ENCODE peak calls at places on chromosomes 1 and 21, in five cellular contexts. J is transverse colon, M is tibial artery, Z is HL-60, I is substantia nigra. P is an unnamed sample.

GRCh38 chr21:35428489-35428888 is 379.4 kb upstream of the RUNX1 start:
- DNase-seq in J (no peak), M (peak; percentile 39), Z (peak; percentile 4), I (no peak), P (no peak)

GRCh38 chr1:24999906-25000305 is 69.8 kb upstream of the RUNX3 start:
- DNase-seq in J (no peak), M (no peak), Z (no peak), I (no peak), P (no peak)

GRCh38 chr1:37755290-37755689 is 9.6 kb downstream of the EPHA10 start:
- DNase-seq in J (no peak), M (no peak), Z (no peak), I (no peak), P (no peak)

GRCh38 chr1:244054247-244054923 is 3.3 kb downstream of the ZBTB18 start:
- DNase-seq in J (no peak), M (no peak), Z (no peak), I (peak; percentile 21), P (no peak)

GRCh38 chr21:39674794-39675193 is 62.1 kb downstream of the B3GALT5 start:
- DNase-seq in J (peak; percentile 41), M (no peak), Z (no peak), I (no peak), P (no peak)

GRCh38 chr1:11279630-11280029 is 6.6 kb downstream of the UBIAD1 start:
- DNase-seq in J (no peak), M (no peak), Z (no peak), I (no peak), P (no peak)

GRCh38 chr1:168301664-168302320 is 21.1 kb downstream of the TBX19 start:
- DNase-seq in J (no peak), M (no peak), Z (no peak), I (no peak), P (no peak)

GRCh38 chr1:212618466-212619210 is 10.1 kb downstream of the ATF3 start:
- DNase-seq in J (no peak), M (no peak), Z (no peak), I (no peak), P (no peak)

GRCh38 chr1:45437323-45437722 is 53.6 kb downstream of the TESK2 start:
- DNase-seq in J (no peak), M (no peak), Z (no peak), I (no peak), P (no peak)

GRCh38 chr1:17094664-17095063 is 24.6 kb downstream of the PADI2 start:
- DNase-seq in J (no peak), M (no peak), Z (no peak), I (no peak), P (no peak)

GRCh38 chr1:231919269-231919886 is 292.8 kb downstream of the DISC1 start:
- DNase-seq in J (no peak), M (no peak), Z (no peak), I (no peak), P (no peak)

GRCh38 chr1:162144853-162145252 is 75.4 kb downstream of the NOS1AP start:
- DNase-seq in J (no peak), M (no peak), Z (no peak), I (no peak), P (no peak)

GRCh38 chr1:10105484-10105883 is 72.7 kb downstream of the UBE4B start:
- DNase-seq in J (peak; percentile 64), M (no peak), Z (no peak), I (peak; percentile 17), P (no peak)

GRCh38 chr1:162676087-162676486 is 43.8 kb downstream of the DDR2 start:
- DNase-seq in J (no peak), M (peak; percentile 62), Z (no peak), I (no peak), P (no peak)

DNA sequence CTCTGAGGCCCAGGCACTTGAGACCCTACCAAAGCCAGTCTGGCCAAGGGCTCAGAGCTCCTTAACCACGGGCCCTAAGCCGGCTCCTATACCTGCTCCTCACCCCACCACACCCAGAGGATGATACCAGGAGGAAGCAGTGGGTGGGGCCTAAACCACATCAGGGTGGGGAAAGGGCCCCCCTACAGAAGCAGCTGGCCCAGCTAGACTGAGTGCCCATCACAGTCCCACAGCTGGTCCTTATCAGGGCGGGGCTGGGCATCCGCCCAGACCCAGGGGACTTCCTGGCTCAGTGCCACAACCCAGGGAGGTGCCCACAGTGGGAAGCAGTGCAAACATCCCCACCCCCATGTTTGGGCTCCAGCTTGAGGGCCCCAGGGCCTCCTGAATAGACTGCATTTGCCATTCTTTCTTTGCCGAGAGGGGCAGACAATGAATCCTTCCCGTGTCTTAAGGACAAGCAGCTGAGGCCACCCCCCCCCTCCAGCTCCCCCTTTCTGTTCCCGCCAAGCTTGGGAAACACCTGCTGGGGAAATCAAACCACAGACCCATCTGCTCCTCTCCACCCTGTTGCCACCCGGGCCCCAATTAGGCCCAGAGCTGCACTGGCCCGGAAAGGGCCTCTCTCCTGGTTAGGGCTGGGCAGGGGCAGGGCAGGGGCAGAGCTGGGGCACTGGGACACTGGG is 6.2 kb downstream of the E2F2 start:
- DNase-seq in J (peak; percentile 92), M (no peak), Z (peak; percentile 91), I (no peak), P (no peak)
- H3K27ac ChIP-seq in J (peak overlapping the region; percentile 87), M (no peak overlapping the region), Z (peak overlapping the region; percentile 65), I (no peak overlapping the region), P (no peak overlapping the region)

DNA sequence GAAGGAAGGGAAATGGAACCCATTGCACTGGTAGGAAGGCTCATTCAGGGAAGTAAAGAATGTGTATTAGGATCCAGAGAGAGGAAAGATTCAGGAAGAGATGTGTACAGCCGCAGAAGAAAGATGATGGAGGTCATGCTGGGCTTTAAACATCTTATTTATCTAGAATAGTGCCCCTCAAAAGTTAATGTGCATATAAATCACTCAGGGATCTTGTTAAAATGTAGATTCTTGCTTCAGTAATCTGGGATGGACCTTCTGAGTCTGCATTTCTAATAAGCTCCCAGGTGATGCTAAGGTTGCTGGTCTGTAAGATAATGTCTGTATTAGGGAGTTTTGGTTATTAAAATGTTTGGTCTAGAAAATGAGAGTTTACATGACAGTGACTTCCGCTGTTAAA is 46.3 kb downstream of the ADGRL2 start:
- DNase-seq in J (no peak), M (no peak), Z (no peak), I (no peak), P (no peak)
- H3K27ac ChIP-seq in J (peak overlapping the region; percentile 7), M (no peak overlapping the region), Z (no peak overlapping the region), I (no peak overlapping the region), P (no peak overlapping the region)

GRCh38 chr1:114331936-114332335 is 178.3 kb upstream of the SYT6 start:
- DNase-seq in J (no peak), M (no peak), Z (no peak), I (no peak), P (no peak)
- H3K27ac ChIP-seq in J (no peak overlapping the region), M (no peak overlapping the region), Z (no peak overlapping the region), I (no peak overlapping the region), P (no peak overlapping the region)

GRCh38 chr1:65425697-65426096 is 5.2 kb downstream of the LEPR start:
- DNase-seq in J (no peak), M (no peak), Z (no peak), I (no peak), P (no peak)

GRCh38 chr1:65431111-65431705 is 10.7 kb downstream of the LEPR start:
- DNase-seq in J (no peak), M (no peak), Z (peak; percentile 9), I (no peak), P (no peak)

GRCh38 chr1:65429078-65429477 is 8.6 kb downstream of the LEPR start:
- DNase-seq in J (no peak), M (no peak), Z (no peak), I (no peak), P (no peak)

GRCh38 chr1:65432918-65433317 is 12.4 kb downstream of the LEPR start:
- DNase-seq in J (no peak), M (no peak), Z (no peak), I (no peak), P (no peak)

DNA sequence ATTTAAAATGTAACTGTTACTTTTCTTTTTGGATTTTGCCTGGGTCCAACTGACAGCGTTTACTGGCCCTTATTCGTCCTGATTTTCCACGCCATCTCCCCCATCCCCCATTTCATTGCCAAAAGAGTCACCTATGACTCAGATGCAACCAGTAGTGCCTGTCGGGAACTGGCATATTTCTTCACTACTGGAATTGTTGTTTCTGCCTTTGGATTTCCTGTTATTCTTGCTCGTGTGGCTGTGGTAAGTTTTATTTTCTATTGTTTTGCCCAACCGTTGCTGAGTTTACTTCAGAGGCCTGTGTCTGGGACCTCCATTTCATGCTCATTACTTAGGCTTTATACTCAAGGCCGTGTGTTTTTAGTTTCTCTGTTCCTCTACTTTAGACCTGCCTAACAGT is 9.3 kb downstream of the LEPR start:
- DNase-seq in J (no peak), M (peak; percentile 24), Z (no peak), I (no peak), P (no peak)
- H3K27ac ChIP-seq in J (peak overlapping the region; percentile 10), M (peak overlapping the region; percentile 46), Z (no peak overlapping the region), I (no peak overlapping the region), P (no peak overlapping the region)

GRCh38 chr1:237239248-237239647 is 197.3 kb downstream of the RYR2 start:
- DNase-seq in J (no peak), M (no peak), Z (no peak), I (no peak), P (no peak)
- H3K27ac ChIP-seq in J (no peak overlapping the region), M (peak overlapping the region; percentile 9), Z (no peak overlapping the region), I (no peak overlapping the region), P (no peak overlapping the region)

GRCh38 chr1:237352747-237353146 is 310.8 kb downstream of the RYR2 start:
- DNase-seq in J (no peak), M (no peak), Z (no peak), I (no peak), P (no peak)
- H3K27ac ChIP-seq in J (no peak overlapping the region), M (no peak overlapping the region), Z (no peak overlapping the region), I (no peak overlapping the region), P (no peak overlapping the region)